ENCODE peak calls at places on chromosome 7, in four cellular contexts. F is stimulated activated CD4-positive, alpha-beta T cell treated with anti-CD3 and anti-CD28 coated beads, Interleukin-4, amount 100 ng/mL, for 48 hours; Y is M059J; Z is EH. T is an unnamed sample.

GRCh38 chr7:149854611-149855367 is 16.6 kb downstream of the ZNF862 start:
- DNase-seq in Z (peak), F (no peak), Y (peak), T (peak)

GRCh38 chr7:107069457-107069856 is 25.0 kb downstream of the PRKAR2B start:
- DNase-seq in Z (no peak), Y (no peak), F (no peak), T (no peak)

GRCh38 chr7:123241809-123242208 is 42.0 kb upstream of the SLC13A1 start:
- DNase-seq in Z (no peak), Y (no peak), F (no peak), T (no peak)

GRCh38 chr7:27098493-27099223 is 2.9 kb upstream of the HOXA1 start:
- DNase-seq in F (no peak), Z (peak), Y (no peak), T (no peak)

GRCh38 chr7:66697451-66698438 is 42.8 kb upstream of the RABGEF1 start:
- DNase-seq in Z (peak), Y (peak), F (no peak), T (no peak)

GRCh38 chr7:3880221-3880935 is 579.3 kb downstream of the SDK1 start:
- DNase-seq in F (no peak), Z (no peak), Y (no peak), T (no peak)

GRCh38 chr7:25846722-25847121 is 305.3 kb upstream of the NFE2L3 start:
- DNase-seq in F (no peak), Y (peak), Z (peak), T (no peak)

GRCh38 chr7:831596-832291 is 532 bp upstream of the SUN1 start:
- DNase-seq in F (no peak), Z (peak), Y (peak), T (no peak)

GRCh38 chr7:143410523-143411004 is 1.9 kb upstream of the EPHA1 start:
- DNase-seq in Y (no peak), F (no peak), Z (no peak), T (no peak)

GRCh38 chr7:144397086-144397485 is 6.4 kb downstream of the NOBOX start:
- DNase-seq in Z (no peak), Y (no peak), F (no peak), T (no peak)

GRCh38 chr7:11970132-11970531 is 138.1 kb upstream of the THSD7A start:
- DNase-seq in Z (no peak), F (no peak), Y (peak), T (no peak)

GRCh38 chr7:10181996-10182395 is 791.7 kb upstream of the PHF14 start:
- DNase-seq in Y (no peak), Z (no peak), F (no peak), T (no peak)

GRCh38 chr7:7805511-7806153 is 87.2 kb upstream of the RPA3 start:
- DNase-seq in Y (no peak), F (no peak), Z (no peak), T (no peak)

GRCh38 chr7:54921116-54921515 is 97.7 kb upstream of the EGFR start:
- DNase-seq in Y (no peak), Z (peak), F (no peak), T (no peak)

GRCh38 chr7:142104550-142105527 is 6.7 kb upstream of the MGAM2 start:
- DNase-seq in F (no peak), Y (no peak), Z (no peak), T (no peak)

GRCh38 chr7:78742694-78743093 is 710.8 kb downstream of the MAGI2 start:
- DNase-seq in Z (no peak), F (no peak), Y (no peak), T (no peak)

GRCh38 chr7:92306153-92306552 is 60.4 kb downstream of the ANKIB1 start:
- DNase-seq in Y (peak), Z (peak), F (no peak), T (no peak)

GRCh38 chr7:43463401-43463980 is 119.4 kb upstream of the STK17A start:
- DNase-seq in F (no peak), Y (no peak), Z (no peak), T (no peak)

GRCh38 chr7:73520673-73521635 is 1.1 kb downstream of the BAZ1B start:
- DNase-seq in Z (peak), Y (peak), F (peak), T (no peak)

GRCh38 chr7:18597759-18598158 is 102.2 kb downstream of the HDAC9 start:
- DNase-seq in Z (no peak), F (no peak), Y (no peak), T (no peak)

GRCh38 chr7:113404245-113404644 is 285.9 kb upstream of the SMIM30 start:
- DNase-seq in Y (peak), Z (peak), F (no peak), T (no peak)

GRCh38 chr7:1645071-1646015 is 24.7 kb upstream of the ELFN1 start:
- DNase-seq in Y (no peak), Z (no peak), F (no peak), T (no peak)